ENCODE peak calls at places on chromosomes 2 and 18, in eight cellular contexts. Q, Z, D, N, H, B, J and A are unnamed samples.

GRCh38 chr2:24362253-24362652 is 1.9 kb upstream of the ITSN2 start:
- DNase-seq in Z (no peak), H (no peak), J (no peak), D (no peak), Q (no peak), B (no peak), N (no peak), A (no peak)

GRCh38 chr2:132497591-132497990 is 81.0 kb downstream of the GPR39 start:
- DNase-seq in D (no peak), Q (no peak), N (no peak), H (no peak), J (no peak), Z (no peak), B (no peak), A (no peak)

GRCh38 chr2:17614174-17614573 is 73.7 kb downstream of the VSNL1 start:
- DNase-seq in B (no peak), D (no peak), Z (no peak), H (no peak), Q (no peak), J (no peak), N (no peak), A (no peak)

GRCh38 chr18:28365406-28365805 is 188.5 kb upstream of the CDH2 start:
- DNase-seq in D (no peak), Q (no peak), Z (no peak), H (no peak), N (no peak), B (peak; percentile 26), J (no peak), A (no peak)

GRCh38 chr2:74648009-74648443 is at the start of gene M1AP:
- DNase-seq in Z (no peak), N (no peak), Q (peak; percentile 22), H (no peak), J (peak; percentile 6), B (no peak), D (no peak), A (peak; percentile 51)

GRCh38 chr2:230955163-230955779 is 30.2 kb upstream of the GPR55 start:
- DNase-seq in H (no peak), Q (no peak), Z (no peak), B (no peak), N (no peak), D (no peak), J (no peak), A (no peak)

GRCh38 chr2:149747456-149747855 is 159.9 kb upstream of the MMADHC start:
- DNase-seq in B (no peak), Z (no peak), Q (no peak), H (no peak), D (no peak), J (no peak), N (no peak), A (no peak)

GRCh38 chr18:77205769-77206168 is 43.9 kb upstream of the GALR1 start:
- DNase-seq in Z (no peak), B (no peak), H (no peak), N (no peak), Q (no peak), D (no peak), J (no peak), A (no peak)

GRCh38 chr18:32072321-32072720 is 19.4 kb upstream of the RNF138 start:
- DNase-seq in H (no peak), N (no peak), B (peak; percentile 13), Z (no peak), J (no peak), Q (no peak), D (no peak), A (peak; percentile 47)

GRCh38 chr2:100291152-100291970 is 30.9 kb downstream of the LONRF2 start:
- DNase-seq in J (no peak), D (no peak), N (no peak), Z (peak; percentile 56), H (peak; percentile 81), Q (no peak), B (peak; percentile 75), A (no peak)

GRCh38 chr2:105422801-105423200 is 23.9 kb upstream of the FHL2 start:
- DNase-seq in J (no peak), Q (no peak), N (no peak), D (no peak), B (no peak), Z (no peak), H (no peak), A (no peak)

GRCh38 chr2:202039278-202040100 is 5.8 kb downstream of the FZD7 start:
- DNase-seq in Q (no peak), D (no peak), Z (no peak), B (no peak), N (no peak), J (no peak), H (no peak), A (no peak)

GRCh38 chr2:73037947-73038585 is 33.4 kb downstream of the SFXN5 start:
- DNase-seq in Q (no peak), H (no peak), D (no peak), Z (no peak), B (no peak), J (no peak), N (no peak), A (no peak)

GRCh38 chr2:73033766-73034381 is 37.6 kb downstream of the SFXN5 start:
- DNase-seq in H (no peak), D (no peak), N (no peak), Z (no peak), J (no peak), Q (no peak), B (no peak), A (no peak)

GRCh38 chr2:73034661-73035374 is 36.7 kb downstream of the SFXN5 start:
- DNase-seq in Z (no peak), D (no peak), N (no peak), Q (no peak), J (no peak), H (no peak), B (no peak), A (no peak)

GRCh38 chr2:73036779-73037165 is 34.7 kb downstream of the SFXN5 start:
- DNase-seq in D (no peak), J (no peak), Q (no peak), N (no peak), Z (no peak), H (no peak), B (no peak), A (no peak)

DNA sequence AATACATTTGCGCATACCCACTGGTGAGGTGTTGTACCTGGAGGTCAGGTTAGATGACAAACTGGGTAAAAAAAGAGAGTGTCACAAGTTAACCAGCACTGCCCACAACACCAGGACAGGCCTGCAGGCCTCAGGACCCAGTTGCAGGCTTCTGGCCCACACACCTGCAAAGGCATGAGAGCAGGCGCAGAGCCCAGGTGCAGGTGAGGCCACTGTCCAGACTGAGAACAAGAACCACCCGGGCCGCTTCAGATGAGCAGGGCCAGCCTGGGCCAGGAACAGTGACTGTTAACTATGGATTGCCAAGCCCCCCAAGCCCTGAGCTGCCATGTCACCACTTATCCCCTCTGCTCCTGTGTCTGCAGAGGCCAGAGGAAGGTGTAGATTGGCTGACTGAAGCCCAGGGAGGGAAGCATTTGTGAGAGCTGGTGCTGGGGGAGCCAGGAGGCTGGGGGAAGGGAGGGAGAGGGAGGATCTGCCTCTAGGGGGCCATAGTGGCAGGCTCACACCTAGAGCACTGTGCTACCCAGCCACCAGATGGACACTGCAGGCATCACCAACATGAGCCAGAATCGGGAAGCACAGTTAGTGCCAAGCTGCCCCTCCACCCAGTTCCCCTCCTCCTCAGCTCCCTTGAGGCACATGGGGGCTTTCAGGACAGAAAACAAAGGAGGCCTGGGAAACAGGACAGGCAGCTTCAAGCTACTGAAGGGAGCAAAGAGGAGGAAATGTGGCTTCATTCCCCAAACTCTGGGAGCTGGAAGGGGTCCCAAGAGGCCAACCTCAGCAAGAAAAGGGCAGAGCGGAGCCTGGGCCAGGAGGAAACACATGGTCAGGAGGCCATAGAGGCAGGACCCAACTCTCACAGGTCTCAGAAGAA is 35.4 kb downstream of the SFXN5 start:
- DNase-seq in B (no peak), D (no peak), N (no peak), Q (no peak), H (no peak), J (no peak), Z (no peak), A (no peak)
- TF ChIP-seq CTCF in B (no peak), D (no peak), N (no peak), Q (no peak), H (no peak), J (peak; percentile 30), Z (no peak), A (no peak)

DNA sequence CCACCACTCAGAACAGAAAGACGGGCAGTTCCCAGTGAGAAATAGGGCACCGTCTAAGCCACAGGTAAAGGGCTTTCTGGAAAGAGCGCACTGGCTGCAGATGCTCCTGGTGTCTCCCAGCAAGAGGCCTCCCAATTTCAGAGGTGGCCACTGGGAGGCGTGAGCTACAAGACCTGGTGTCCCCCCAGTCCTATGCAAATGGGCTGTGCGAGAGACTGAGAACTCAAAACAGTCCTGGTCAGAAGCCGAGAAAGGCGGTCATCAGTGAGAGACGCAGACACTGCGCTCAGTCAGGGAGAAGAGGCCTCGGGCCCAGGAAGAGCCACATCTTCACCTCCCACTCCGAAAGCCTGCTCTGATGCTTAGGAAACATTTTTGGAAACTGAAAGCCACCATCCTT is 179.5 kb downstream of the EIPR1 start:
- DNase-seq in Z (no peak), B (no peak), H (no peak), N (no peak), Q (no peak), D (no peak), J (no peak), A (no peak)
- TF ChIP-seq CTCF in Z (no peak), B (no peak), H (no peak), N (no peak), Q (no peak), D (no peak), J (peak; percentile 28), A (no peak)

DNA sequence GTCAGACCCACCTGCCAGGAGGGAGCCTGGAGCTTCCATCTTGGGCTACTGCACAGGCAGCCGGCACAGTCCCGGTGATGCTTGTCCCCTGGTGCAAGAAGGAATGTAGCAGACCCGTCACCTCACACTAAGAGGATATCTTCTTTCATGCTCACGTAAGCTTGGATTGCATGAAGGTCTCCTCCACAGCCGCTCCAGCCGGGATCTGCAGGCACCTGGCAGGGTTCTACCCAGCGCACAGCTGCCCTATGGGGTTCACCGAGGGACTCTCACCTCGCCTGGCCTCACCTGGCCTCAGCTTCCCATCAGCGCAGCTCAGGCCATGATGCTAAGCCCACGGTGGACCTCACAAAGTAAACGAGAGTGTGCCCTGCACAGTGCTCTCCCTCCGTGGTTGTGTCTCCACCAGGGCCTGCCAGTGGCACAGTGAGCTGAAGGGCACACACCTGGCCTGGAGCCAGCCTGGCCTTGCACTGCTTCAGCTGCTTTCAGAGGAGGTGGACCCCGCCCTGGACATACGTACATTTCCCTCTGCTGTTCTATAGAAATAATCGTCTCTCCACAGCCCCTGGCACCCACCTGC is 239.1 kb downstream of the SEPTIN10 start:
- DNase-seq in H (no peak), Z (no peak), J (no peak), N (no peak), Q (no peak), D (no peak), B (no peak), A (no peak)
- TF ChIP-seq CTCF in H (no peak), Z (no peak), J (no peak), N (no peak), Q (no peak), D (no peak), B (no peak), A (no peak)

DNA sequence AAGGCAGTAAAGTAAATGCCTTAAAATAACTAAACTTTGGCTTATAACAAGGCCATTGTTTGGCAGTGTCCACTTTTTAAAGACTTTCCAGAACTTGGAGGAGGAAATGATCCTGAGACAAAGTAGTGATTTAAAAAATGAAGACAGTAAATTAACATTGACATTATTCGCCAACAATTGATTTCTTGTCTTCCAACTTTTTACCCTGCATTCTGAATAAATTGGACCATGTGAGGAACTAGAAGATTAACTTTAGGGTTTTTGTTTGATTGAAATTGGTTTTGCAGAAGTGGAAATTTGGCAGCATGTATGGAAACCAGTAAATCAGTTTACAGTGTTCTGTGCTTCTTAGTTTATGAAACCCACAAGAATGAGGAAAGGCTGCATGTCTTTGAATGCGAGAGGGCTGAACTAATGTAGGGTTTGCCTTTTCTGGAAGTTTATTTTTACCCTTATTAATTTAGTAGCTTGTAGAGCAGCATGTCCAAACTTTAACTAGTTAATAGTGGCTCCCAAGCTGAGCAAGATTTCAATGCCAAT is 50.3 kb downstream of the LDLRAD4 start:
- DNase-seq in B (no peak), N (no peak), D (no peak), Q (no peak), Z (no peak), H (no peak), J (no peak), A (no peak)
- TF ChIP-seq CTCF in B (no peak), N (no peak), D (no peak), Q (no peak), Z (no peak), H (no peak), J (no peak), A (no peak)